ENCODE peak calls at places on chromosomes 5 and 9, in four cellular contexts. S is DMS 273 treated with DMSO at 0.1 percent for 48 hours, E is lower leg skin, N is sigmoid colon. W is an unnamed sample.

GRCh38 chr5:138972230-138972629 is 97.1 kb upstream of the LRRTM2 start:
- DNase-seq in S (peak), E (no peak), N (no peak), W (no peak)

GRCh38 chr9:127833555-127833954 is 20.9 kb downstream of the ENG start:
- DNase-seq in S (no peak), E (no peak), N (no peak), W (no peak)

GRCh38 chr9:83959061-83959460 is 21.0 kb downstream of the HNRNPK start:
- DNase-seq in S (no peak), E (no peak), N (no peak), W (no peak)

GRCh38 chr5:74641778-74642542 is 1.4 kb upstream of the ENC1 start:
- DNase-seq in S (peak), E (peak), N (no peak), W (peak)

GRCh38 chr9:5893591-5894236 is 3.0 kb downstream of the MLANA start:
- DNase-seq in S (no peak), E (no peak), N (no peak), W (no peak)

GRCh38 chr5:139851558-139851957 is 56.0 kb downstream of the PSD2 start:
- DNase-seq in S (no peak), E (no peak), N (peak), W (no peak)

GRCh38 chr5:78594946-78595921 is 53.3 kb downstream of the LHFPL2 start:
- DNase-seq in S (no peak), E (peak), N (peak), W (peak)

GRCh38 chr9:71446499-71447411 is 321.6 kb downstream of the CEMIP2 start:
- DNase-seq in S (peak), E (no peak), N (no peak), W (peak)

GRCh38 chr9:72675586-72675985 is 154.2 kb downstream of the TMC1 start:
- DNase-seq in S (no peak), E (no peak), N (no peak), W (no peak)

GRCh38 chr5:113043491-113043931 is 66.9 kb downstream of the DCP2 start:
- DNase-seq in S (peak), E (no peak), N (no peak), W (peak)

GRCh38 chr5:172172912-172173591 is 15.0 kb downstream of the STK10 start:
- DNase-seq in S (no peak), E (no peak), N (no peak), W (no peak)

GRCh38 chr9:108953983-108954574 is 19.9 kb downstream of the ABITRAM start:
- DNase-seq in S (no peak), E (no peak), N (no peak), W (peak)

GRCh38 chr5:149166128-149166527 is 24.8 kb downstream of the ABLIM3 start:
- DNase-seq in S (peak), E (no peak), N (no peak), W (no peak)

GRCh38 chr5:139979943-139980342 is 63.2 kb downstream of the NRG2 start:
- DNase-seq in S (no peak), E (no peak), N (no peak), W (no peak)

GRCh38 chr9:14967450-14968321 is 57.5 kb upstream of the FREM1 start:
- DNase-seq in S (no peak), E (no peak), N (no peak), W (no peak)

GRCh38 chr9:38313421-38313820 is 79.1 kb upstream of the ALDH1B1 start:
- DNase-seq in S (no peak), E (no peak), N (no peak), W (no peak)

GRCh38 chr5:140075371-140075770 is 32.3 kb upstream of the NRG2 start:
- DNase-seq in S (no peak), E (no peak), N (no peak), W (no peak)

GRCh38 chr5:173498871-173499470 is 117.5 kb downstream of the BOD1 start:
- DNase-seq in S (no peak), E (no peak), N (no peak), W (no peak)

GRCh38 chr5:71830626-71831539 is 111.8 kb downstream of the CARTPT start:
- DNase-seq in S (peak), E (peak), N (peak), W (peak)

GRCh38 chr9:82555408-82555807 is 507.5 kb downstream of the RASEF start:
- DNase-seq in S (no peak), E (no peak), N (no peak), W (no peak)

GRCh38 chr5:82348749-82349148 is 70.6 kb upstream of the RPS23 start:
- DNase-seq in S (no peak), E (no peak), N (no peak), W (no peak)

GRCh38 chr9:113886471-113886870 is 10.4 kb downstream of the ZNF618 start:
- DNase-seq in S (no peak), E (no peak), N (no peak), W (no peak)

GRCh38 chr5:76801159-76801802 is 17.5 kb upstream of the F2RL1 start:
- DNase-seq in S (no peak), E (no peak), N (no peak), W (no peak)

GRCh38 chr9:1878817-1879216 is 136.3 kb upstream of the SMARCA2 start:
- DNase-seq in S (no peak), E (no peak), N (no peak), W (no peak)

GRCh38 chr5:1036504-1037122 is 28.0 kb downstream of the NKD2 start:
- DNase-seq in S (no peak), E (no peak), N (peak), W (no peak)

GRCh38 chr5:134503937-134504437 is 21.5 kb upstream of the JADE2 start:
- DNase-seq in S (no peak), E (no peak), N (no peak), W (no peak)

GRCh38 chr5:158301186-158301585 is 442.2 kb upstream of the CLINT1 start:
- DNase-seq in S (no peak), E (no peak), N (no peak), W (no peak)

GRCh38 chr5:19902316-19902934 is 85.6 kb downstream of the CDH18 start:
- DNase-seq in S (no peak), E (no peak), N (no peak), W (no peak)

GRCh38 chr9:13719410-13719809 is 439.9 kb upstream of the MPDZ start:
- DNase-seq in S (no peak), E (no peak), N (no peak), W (no peak)

GRCh38 chr9:93186151-93186715 is 2.3 kb downstream of the WNK2 start:
- DNase-seq in S (no peak), E (no peak), N (no peak), W (no peak)

GRCh38 chr5:157535042-157535865 is 40.3 kb downstream of the ADAM19 start:
- DNase-seq in S (no peak), E (no peak), N (no peak), W (no peak)

GRCh38 chr5:43155394-43156096 is 34.8 kb downstream of the ZNF131 start:
- DNase-seq in S (no peak), E (no peak), N (no peak), W (no peak)

GRCh38 chr9:81964216-81965171 is 21.2 kb downstream of the SPATA31D3 start:
- DNase-seq in S (no peak), E (no peak), N (no peak), W (no peak)

GRCh38 chr5:15768936-15769335 is 269.0 kb downstream of the FBXL7 start:
- DNase-seq in S (no peak), E (no peak), N (no peak), W (no peak)